ENCODE peak calls at places on chromosomes 4 and X, in four cellular contexts. H is GM23248, Y is MM.1S, Q is trophoblast cell. L is an unnamed sample.
A peak's percentile ranks its signal among the peaks of the same experiment; 100 is the strongest.

GRCh38 chrX:49978191-49978590 is 55.8 kb downstream of the CLCN5 start:
- DNase-seq in H (no peak), Y (no peak), Q (no peak), L (no peak)

GRCh38 chrX:132909643-132910042 is 48.8 kb downstream of the HS6ST2 start:
- DNase-seq in H (peak; percentile 34), Y (no peak), Q (no peak), L (no peak)

GRCh38 chr4:63528592-63528991 is 880.7 kb downstream of the TECRL start:
- DNase-seq in H (peak; percentile 1), Y (peak; percentile 39), Q (no peak), L (no peak)

GRCh38 chr4:188127157-188127874 is 11.9 kb upstream of the TRIML1 start:
- DNase-seq in H (peak; percentile 13), Y (no peak), Q (peak; percentile 27), L (no peak)

GRCh38 chr4:90474484-90474883 is 347.3 kb downstream of the CCSER1 start:
- DNase-seq in H (no peak), Y (no peak), Q (no peak), L (no peak)

GRCh38 chr4:94548571-94548970 is 96.8 kb downstream of the PDLIM5 start:
- DNase-seq in H (peak; percentile 82), Y (no peak), Q (no peak), L (peak; percentile 35)

GRCh38 chr4:102878901-102879300 is 10.1 kb downstream of the CISD2 start:
- DNase-seq in H (no peak), Y (no peak), Q (no peak), L (no peak)

GRCh38 chrX:16711219-16712115 is 1.0 kb downstream of the CTPS2 start:
- DNase-seq in H (peak; percentile 5), Y (no peak), Q (no peak), L (no peak)

GRCh38 chr4:141654098-141654497 is 17.7 kb downstream of the IL15 start:
- DNase-seq in H (peak; percentile 34), Y (no peak), Q (no peak), L (no peak)

GRCh38 chrX:41981481-41982013 is 58.2 kb upstream of the CASK start:
- DNase-seq in H (no peak), Y (no peak), Q (no peak), L (no peak)

GRCh38 chrX:24207826-24208225 is 58.3 kb downstream of the ZFX start:
- DNase-seq in H (peak; percentile 31), Y (no peak), Q (no peak), L (no peak)

GRCh38 chr4:3827616-3828492 is 61.7 kb downstream of the ADRA2C start:
- DNase-seq in H (peak; percentile 74), Y (no peak), Q (no peak), L (no peak)

GRCh38 chr4:17544831-17545234 is 29.9 kb downstream of the CLRN2 start:
- DNase-seq in H (no peak), Y (no peak), Q (no peak), L (no peak)

GRCh38 chr4:6467600-6467999 is 4.8 kb downstream of the PPP2R2C start:
- DNase-seq in H (no peak), Y (no peak), Q (no peak), L (no peak)

GRCh38 chrX:4277122-4277521 is 563.7 kb upstream of the PRKX start:
- DNase-seq in H (no peak), Y (peak; percentile 6), Q (no peak), L (no peak)

GRCh38 chr4:2786152-2786671 is 6.7 kb upstream of the SH3BP2 start:
- DNase-seq in H (no peak), Y (no peak), Q (no peak), L (no peak)

GRCh38 chr4:71415491-71415890 is 76.7 kb downstream of the SLC4A4 start:
- DNase-seq in H (peak; percentile 59), Y (no peak), Q (no peak), L (no peak)

GRCh38 chr4:155666701-155667537 is at the start of gene GUCY1A1:
- DNase-seq in H (peak; percentile 36), Y (peak; percentile 80), Q (no peak), L (no peak)

GRCh38 chrX:106499473-106499872 is 112.3 kb upstream of the RADX start:
- DNase-seq in H (no peak), Y (no peak), Q (no peak), L (no peak)

GRCh38 chr4:19521151-19521550 is 730.6 kb upstream of the SLIT2 start:
- DNase-seq in H (no peak), Y (no peak), Q (no peak), L (no peak)

GRCh38 chrX:84721416-84721815 is 219.2 kb upstream of the HDX start:
- DNase-seq in H (no peak), Y (no peak), Q (no peak), L (no peak)

GRCh38 chr4:158903472-158904043 is 134.7 kb downstream of the FNIP2 start:
- DNase-seq in H (no peak), Y (no peak), Q (no peak), L (no peak)

GRCh38 chr4:22688236-22688635 is 4.5 kb upstream of the GBA3 start:
- DNase-seq in H (peak; percentile 47), Y (no peak), Q (peak; percentile 78), L (no peak)

GRCh38 chr4:8585186-8585585 is 5.0 kb downstream of the GPR78 start:
- DNase-seq in H (no peak), Y (peak; percentile 15), Q (no peak), L (no peak)

GRCh38 chrX:100615015-100615414 is 21.6 kb downstream of the TSPAN6 start:
- DNase-seq in H (peak; percentile 70), Y (peak; percentile 85), Q (peak; percentile 7), L (no peak)

GRCh38 chr4:169925678-169926077 is 100.5 kb downstream of the MFAP3L start:
- DNase-seq in H (peak; percentile 13), Y (no peak), Q (no peak), L (no peak)

GRCh38 chrX:45769919-45770582 is 569.4 kb upstream of the DIPK2B start:
- DNase-seq in H (peak; percentile 89), Y (no peak), Q (no peak), L (no peak)

GRCh38 chr4:56389558-56389957 is 2.3 kb upstream of the AASDH start:
- DNase-seq in H (no peak), Y (no peak), Q (no peak), L (no peak)

GRCh38 chr4:30354605-30355004 is 365.6 kb upstream of the PCDH7 start:
- DNase-seq in H (no peak), Y (no peak), Q (no peak), L (no peak)

GRCh38 chr4:73451404-73451803 is 15.4 kb downstream of the AFP start:
- DNase-seq in H (peak; percentile 58), Y (no peak), Q (no peak), L (no peak)

GRCh38 chr4:151259752-151260151 is 17.2 kb upstream of the PRSS48 start:
- DNase-seq in H (no peak), Y (no peak), Q (no peak), L (no peak)

DNA sequence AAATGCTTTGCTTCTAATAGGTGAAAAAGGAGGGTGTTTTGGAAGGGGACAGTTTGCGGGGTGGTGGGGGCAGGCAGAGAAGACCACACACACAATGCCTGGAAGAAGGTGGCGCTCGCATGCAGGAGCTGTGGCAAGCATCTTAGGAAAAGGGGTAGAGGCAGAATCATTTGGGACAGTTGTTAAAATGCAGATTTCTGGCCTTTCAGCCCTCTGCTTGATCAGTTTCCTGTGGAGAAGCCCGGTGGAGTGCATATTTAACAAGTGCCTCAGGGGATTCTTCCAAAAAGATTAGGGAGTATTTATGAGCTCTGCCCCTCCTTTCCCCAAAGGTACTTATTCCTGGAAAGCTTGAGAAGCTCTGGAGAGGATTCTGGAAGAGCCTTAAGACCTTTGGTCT is 4.8 kb downstream of the NOCT start:
- DNase-seq in H (no peak), Y (no peak), Q (no peak), L (no peak)
- H3K4me3 ChIP-seq in H (no peak overlapping the region), Y (no peak overlapping the region), Q (no peak overlapping the region), L (no peak overlapping the region)

GRCh38 chr4:109801099-109801789 is 555 bp downstream of the CFI start:
- DNase-seq in H (no peak), Y (no peak), Q (no peak), L (no peak)
- H2AFZ ChIP-seq in H (peak overlapping the region; percentile 6), Y (no peak overlapping the region), Q (no peak overlapping the region), L (no peak overlapping the region)

GRCh38 chr4:152981842-152982241 is 45.7 kb downstream of the FHDC1 start:
- DNase-seq in H (no peak), Y (no peak), Q (peak; percentile 86), L (no peak)
- H3K9ac ChIP-seq in H (no peak overlapping the region), Y (no peak overlapping the region), Q (no peak overlapping the region), L (no peak overlapping the region)

DNA sequence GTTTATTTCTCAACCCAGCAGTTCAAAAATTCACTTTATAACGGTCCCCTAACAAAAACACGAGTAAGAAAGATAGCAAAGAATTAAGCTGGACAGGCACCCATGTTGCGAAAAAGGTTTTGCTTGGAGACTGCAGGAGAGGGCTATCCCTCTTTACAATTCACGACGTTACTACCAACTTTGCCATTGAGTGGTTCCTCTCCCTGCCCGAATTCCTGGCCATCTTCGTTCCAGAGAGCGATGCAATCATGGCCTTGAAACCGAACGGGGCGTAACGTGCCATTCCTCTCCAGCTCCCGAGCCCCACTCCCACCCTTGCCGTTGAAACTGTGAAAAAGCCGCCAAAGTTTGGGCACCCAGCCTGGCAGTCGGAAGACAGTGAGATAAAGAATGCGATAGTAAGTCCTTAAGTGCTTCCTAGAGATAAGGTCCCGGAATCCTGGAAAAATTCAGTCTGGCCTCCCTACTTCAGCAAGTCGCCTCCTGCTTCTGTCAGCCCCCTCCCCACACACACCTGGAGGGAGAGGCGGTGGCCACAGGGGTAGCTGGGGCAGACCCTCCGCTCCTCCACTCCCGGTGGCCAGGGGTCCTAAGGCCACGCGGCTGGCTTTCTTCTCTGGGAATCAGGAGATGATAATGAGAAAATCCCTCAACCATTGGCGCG is 65.2 kb downstream of the FBXO8 start:
- DNase-seq in H (peak; percentile 19), Y (no peak), Q (no peak), L (no peak)
- H3K4me3 ChIP-seq in H (peak overlapping the region; percentile 69), Y (no peak overlapping the region), Q (no peak overlapping the region), L (no peak overlapping the region)

GRCh38 chr4:15488136-15488535 is 18.5 kb downstream of the CC2D2A start:
- DNase-seq in H (no peak), Y (no peak), Q (no peak), L (no peak)
- H2AFZ ChIP-seq in H (no peak overlapping the region), Y (no peak overlapping the region), Q (no peak overlapping the region), L (no peak overlapping the region)

GRCh38 chrX:19886375-19886774 is 1.0 kb downstream of the SH3KBP1 start:
- DNase-seq in H (no peak), Y (no peak), Q (no peak), L (no peak)
- H3K9ac ChIP-seq in H (peak overlapping the region; percentile 90), Y (peak overlapping the region; percentile 25), Q (peak overlapping the region; percentile 58), L (no peak overlapping the region)

GRCh38 chrX:48478806-48479205 is 2.8 kb downstream of the FTSJ1 start:
- DNase-seq in H (no peak), Y (no peak), Q (no peak), L (no peak)

GRCh38 chrX:48477960-48478755 is 2.2 kb downstream of the FTSJ1 start:
- DNase-seq in H (no peak), Y (no peak), Q (no peak), L (no peak)

GRCh38 chrX:48475295-48475694 is 704 bp upstream of the FTSJ1 start:
- DNase-seq in H (no peak), Y (no peak), Q (no peak), L (no peak)

GRCh38 chrX:48475774-48476577 is at the start of gene FTSJ1:
- DNase-seq in H (peak; percentile 93), Y (peak; percentile 76), Q (peak; percentile 65), L (no peak)

GRCh38 chrX:48476919-48477318 is 920 bp downstream of the FTSJ1 start:
- DNase-seq in H (no peak), Y (no peak), Q (no peak), L (no peak)
- H3K4me3 ChIP-seq in H (peak overlapping the region; percentile 94), Y (peak overlapping the region; percentile 90), Q (no peak overlapping the region), L (peak overlapping the region; percentile 75)

GRCh38 chr4:130812117-130812765 is 1716.3 kb downstream of the C4orf33 start:
- DNase-seq in H (no peak), Y (no peak), Q (no peak), L (no peak)
- H2AFZ ChIP-seq in H (no peak overlapping the region), Y (no peak overlapping the region), Q (no peak overlapping the region), L (no peak overlapping the region)

L was measured in keratinocyte.